ENCODE peak calls at places on chromosomes 12 and 14, in nine cellular contexts. One of them, this sample, is unnamed.

GRCh38 chr12:92108651-92109050 is 37.0 kb downstream of the BTG1 start:
- DNase-seq in cerebellum: peak
- DNase-seq in skeletal muscle cell: peak
- DNase-seq in CD4-positive, alpha-beta memory T cell: no peak
- DNase-seq in substantia nigra: no peak
- DNase-seq in activated CD4-positive, alpha-beta T cell treated with anti-CD3 and anti-CD28 coated beads, Interleukin-2, amount 10 ng/mL, durations not matched to agents 7 days and 5 days: no peak
- DNase-seq in NCI-H1417: peak
- DNase-seq in SJSA1: peak
- DNase-seq in H4: peak
- DNase-seq in this sample: peak

GRCh38 chr14:73467377-73467776 is 9.0 kb upstream of the NUMB start:
- DNase-seq in CD4-positive, alpha-beta memory T cell: no peak
- DNase-seq in skeletal muscle cell: peak
- DNase-seq in NCI-H1417: no peak
- DNase-seq in H4: no peak
- DNase-seq in substantia nigra: no peak
- DNase-seq in cerebellum: no peak
- DNase-seq in activated CD4-positive, alpha-beta T cell treated with anti-CD3 and anti-CD28 coated beads, Interleukin-2, amount 10 ng/mL, durations not matched to agents 7 days and 5 days: no peak
- DNase-seq in SJSA1: no peak
- DNase-seq in this sample: no peak

GRCh38 chr14:90627478-90627877 is 188.8 kb downstream of the TTC7B start:
- DNase-seq in cerebellum: no peak
- DNase-seq in CD4-positive, alpha-beta memory T cell: no peak
- DNase-seq in activated CD4-positive, alpha-beta T cell treated with anti-CD3 and anti-CD28 coated beads, Interleukin-2, amount 10 ng/mL, durations not matched to agents 7 days and 5 days: no peak
- DNase-seq in H4: no peak
- DNase-seq in skeletal muscle cell: no peak
- DNase-seq in NCI-H1417: peak
- DNase-seq in SJSA1: no peak
- DNase-seq in substantia nigra: no peak
- DNase-seq in this sample: no peak

GRCh38 chr14:21041676-21042433 is at the start of gene RNASE7:
- DNase-seq in H4: no peak
- DNase-seq in CD4-positive, alpha-beta memory T cell: no peak
- DNase-seq in cerebellum: no peak
- DNase-seq in NCI-H1417: no peak
- DNase-seq in skeletal muscle cell: no peak
- DNase-seq in substantia nigra: no peak
- DNase-seq in activated CD4-positive, alpha-beta T cell treated with anti-CD3 and anti-CD28 coated beads, Interleukin-2, amount 10 ng/mL, durations not matched to agents 7 days and 5 days: no peak
- DNase-seq in SJSA1: no peak
- DNase-seq in this sample: no peak

GRCh38 chr12:89945123-89945522 is 236.5 kb upstream of the ATP2B1 start:
- DNase-seq in skeletal muscle cell: no peak
- DNase-seq in cerebellum: no peak
- DNase-seq in activated CD4-positive, alpha-beta T cell treated with anti-CD3 and anti-CD28 coated beads, Interleukin-2, amount 10 ng/mL, durations not matched to agents 7 days and 5 days: no peak
- DNase-seq in SJSA1: no peak
- DNase-seq in NCI-H1417: no peak
- DNase-seq in H4: no peak
- DNase-seq in substantia nigra: no peak
- DNase-seq in CD4-positive, alpha-beta memory T cell: no peak
- DNase-seq in this sample: no peak

GRCh38 chr12:111034148-111034910 is 114.0 kb upstream of the MYL2 start:
- DNase-seq in CD4-positive, alpha-beta memory T cell: no peak
- DNase-seq in NCI-H1417: peak
- DNase-seq in cerebellum: no peak
- DNase-seq in substantia nigra: no peak
- DNase-seq in skeletal muscle cell: no peak
- DNase-seq in H4: no peak
- DNase-seq in activated CD4-positive, alpha-beta T cell treated with anti-CD3 and anti-CD28 coated beads, Interleukin-2, amount 10 ng/mL, durations not matched to agents 7 days and 5 days: no peak
- DNase-seq in SJSA1: no peak
- DNase-seq in this sample: no peak

GRCh38 chr12:97160277-97160676 is 253.2 kb downstream of the NEDD1 start:
- DNase-seq in H4: no peak
- DNase-seq in cerebellum: no peak
- DNase-seq in substantia nigra: no peak
- DNase-seq in NCI-H1417: no peak
- DNase-seq in skeletal muscle cell: no peak
- DNase-seq in activated CD4-positive, alpha-beta T cell treated with anti-CD3 and anti-CD28 coated beads, Interleukin-2, amount 10 ng/mL, durations not matched to agents 7 days and 5 days: no peak
- DNase-seq in SJSA1: no peak
- DNase-seq in CD4-positive, alpha-beta memory T cell: no peak
- DNase-seq in this sample: no peak

GRCh38 chr12:89353188-89353822 is 1.0 kb upstream of the DUSP6 start:
- DNase-seq in NCI-H1417: peak
- DNase-seq in SJSA1: peak
- DNase-seq in skeletal muscle cell: no peak
- DNase-seq in CD4-positive, alpha-beta memory T cell: peak
- DNase-seq in activated CD4-positive, alpha-beta T cell treated with anti-CD3 and anti-CD28 coated beads, Interleukin-2, amount 10 ng/mL, durations not matched to agents 7 days and 5 days: no peak
- DNase-seq in cerebellum: peak
- DNase-seq in H4: peak
- DNase-seq in substantia nigra: peak
- DNase-seq in this sample: no peak

GRCh38 chr14:98229676-98230366 is 1042.2 kb downstream of the BCL11B start:
- DNase-seq in activated CD4-positive, alpha-beta T cell treated with anti-CD3 and anti-CD28 coated beads, Interleukin-2, amount 10 ng/mL, durations not matched to agents 7 days and 5 days: no peak
- DNase-seq in cerebellum: no peak
- DNase-seq in skeletal muscle cell: no peak
- DNase-seq in NCI-H1417: no peak
- DNase-seq in H4: no peak
- DNase-seq in substantia nigra: no peak
- DNase-seq in SJSA1: no peak
- DNase-seq in CD4-positive, alpha-beta memory T cell: peak
- DNase-seq in this sample: no peak

GRCh38 chr14:56004807-56005579 is 113.2 kb upstream of the PELI2 start:
- DNase-seq in cerebellum: no peak
- DNase-seq in NCI-H1417: no peak
- DNase-seq in skeletal muscle cell: peak
- DNase-seq in activated CD4-positive, alpha-beta T cell treated with anti-CD3 and anti-CD28 coated beads, Interleukin-2, amount 10 ng/mL, durations not matched to agents 7 days and 5 days: peak
- DNase-seq in H4: peak
- DNase-seq in substantia nigra: no peak
- DNase-seq in SJSA1: peak
- DNase-seq in CD4-positive, alpha-beta memory T cell: peak
- DNase-seq in this sample: peak

GRCh38 chr12:75953312-75953906 is 78.2 kb downstream of the PHLDA1 start:
- DNase-seq in CD4-positive, alpha-beta memory T cell: no peak
- DNase-seq in activated CD4-positive, alpha-beta T cell treated with anti-CD3 and anti-CD28 coated beads, Interleukin-2, amount 10 ng/mL, durations not matched to agents 7 days and 5 days: no peak
- DNase-seq in cerebellum: no peak
- DNase-seq in skeletal muscle cell: peak
- DNase-seq in SJSA1: peak
- DNase-seq in substantia nigra: no peak
- DNase-seq in H4: peak
- DNase-seq in NCI-H1417: no peak
- DNase-seq in this sample: peak

GRCh38 chr12:84643993-84644392 is 268.6 kb downstream of the SLC6A15 start:
- DNase-seq in cerebellum: no peak
- DNase-seq in NCI-H1417: no peak
- DNase-seq in skeletal muscle cell: no peak
- DNase-seq in CD4-positive, alpha-beta memory T cell: no peak
- DNase-seq in H4: no peak
- DNase-seq in substantia nigra: no peak
- DNase-seq in activated CD4-positive, alpha-beta T cell treated with anti-CD3 and anti-CD28 coated beads, Interleukin-2, amount 10 ng/mL, durations not matched to agents 7 days and 5 days: no peak
- DNase-seq in SJSA1: no peak
- DNase-seq in this sample: no peak

GRCh38 chr14:92154283-92154942 is 32.6 kb downstream of the CPSF2 start:
- DNase-seq in cerebellum: no peak
- DNase-seq in CD4-positive, alpha-beta memory T cell: no peak
- DNase-seq in NCI-H1417: peak
- DNase-seq in substantia nigra: no peak
- DNase-seq in SJSA1: no peak
- DNase-seq in activated CD4-positive, alpha-beta T cell treated with anti-CD3 and anti-CD28 coated beads, Interleukin-2, amount 10 ng/mL, durations not matched to agents 7 days and 5 days: no peak
- DNase-seq in skeletal muscle cell: no peak
- DNase-seq in H4: no peak
- DNase-seq in this sample: no peak

GRCh38 chr14:76919811-76920571 is 93.8 kb downstream of the LRRC74A start:
- DNase-seq in CD4-positive, alpha-beta memory T cell: peak
- DNase-seq in substantia nigra: no peak
- DNase-seq in cerebellum: no peak
- DNase-seq in activated CD4-positive, alpha-beta T cell treated with anti-CD3 and anti-CD28 coated beads, Interleukin-2, amount 10 ng/mL, durations not matched to agents 7 days and 5 days: peak
- DNase-seq in H4: peak
- DNase-seq in skeletal muscle cell: peak
- DNase-seq in NCI-H1417: peak
- DNase-seq in SJSA1: peak
- DNase-seq in this sample: no peak

GRCh38 chr12:123696209-123696608 is 15.9 kb upstream of the ATP6V0A2 start:
- DNase-seq in cerebellum: no peak
- DNase-seq in SJSA1: no peak
- DNase-seq in H4: no peak
- DNase-seq in NCI-H1417: peak
- DNase-seq in CD4-positive, alpha-beta memory T cell: no peak
- DNase-seq in substantia nigra: no peak
- DNase-seq in activated CD4-positive, alpha-beta T cell treated with anti-CD3 and anti-CD28 coated beads, Interleukin-2, amount 10 ng/mL, durations not matched to agents 7 days and 5 days: no peak
- DNase-seq in skeletal muscle cell: no peak
- DNase-seq in this sample: no peak

GRCh38 chr14:29637406-29637805 is 290.2 kb downstream of the PRKD1 start:
- DNase-seq in substantia nigra: peak
- DNase-seq in skeletal muscle cell: peak
- DNase-seq in cerebellum: peak
- DNase-seq in activated CD4-positive, alpha-beta T cell treated with anti-CD3 and anti-CD28 coated beads, Interleukin-2, amount 10 ng/mL, durations not matched to agents 7 days and 5 days: no peak
- DNase-seq in CD4-positive, alpha-beta memory T cell: no peak
- DNase-seq in H4: peak
- DNase-seq in SJSA1: peak
- DNase-seq in NCI-H1417: peak
- DNase-seq in this sample: peak

GRCh38 chr12:50387972-50388478 is 8.4 kb downstream of the FAM186A start:
- DNase-seq in cerebellum: no peak
- DNase-seq in substantia nigra: no peak
- DNase-seq in H4: no peak
- DNase-seq in SJSA1: no peak
- DNase-seq in NCI-H1417: peak
- DNase-seq in activated CD4-positive, alpha-beta T cell treated with anti-CD3 and anti-CD28 coated beads, Interleukin-2, amount 10 ng/mL, durations not matched to agents 7 days and 5 days: no peak
- DNase-seq in CD4-positive, alpha-beta memory T cell: no peak
- DNase-seq in skeletal muscle cell: no peak
- DNase-seq in this sample: no peak

GRCh38 chr14:60756847-60757246 is 22.3 kb downstream of the MNAT1 start:
- DNase-seq in cerebellum: no peak
- DNase-seq in CD4-positive, alpha-beta memory T cell: no peak
- DNase-seq in NCI-H1417: no peak
- DNase-seq in substantia nigra: no peak
- DNase-seq in H4: no peak
- DNase-seq in SJSA1: no peak
- DNase-seq in skeletal muscle cell: peak
- DNase-seq in activated CD4-positive, alpha-beta T cell treated with anti-CD3 and anti-CD28 coated beads, Interleukin-2, amount 10 ng/mL, durations not matched to agents 7 days and 5 days: no peak
- DNase-seq in this sample: no peak

GRCh38 chr14:24332094-24332983 is 2.5 kb downstream of the ADCY4 start:
- DNase-seq in H4: peak
- DNase-seq in skeletal muscle cell: no peak
- DNase-seq in substantia nigra: peak
- DNase-seq in CD4-positive, alpha-beta memory T cell: peak
- DNase-seq in cerebellum: peak
- DNase-seq in NCI-H1417: peak
- DNase-seq in SJSA1: no peak
- DNase-seq in activated CD4-positive, alpha-beta T cell treated with anti-CD3 and anti-CD28 coated beads, Interleukin-2, amount 10 ng/mL, durations not matched to agents 7 days and 5 days: peak
- DNase-seq in this sample: no peak

GRCh38 chr12:92012691-92013090 is 133.0 kb downstream of the BTG1 start:
- DNase-seq in skeletal muscle cell: no peak
- DNase-seq in H4: no peak
- DNase-seq in SJSA1: no peak
- DNase-seq in substantia nigra: no peak
- DNase-seq in NCI-H1417: no peak
- DNase-seq in CD4-positive, alpha-beta memory T cell: no peak
- DNase-seq in activated CD4-positive, alpha-beta T cell treated with anti-CD3 and anti-CD28 coated beads, Interleukin-2, amount 10 ng/mL, durations not matched to agents 7 days and 5 days: no peak
- DNase-seq in cerebellum: no peak
- DNase-seq in this sample: no peak

GRCh38 chr12:16189849-16190248 is 87.6 kb downstream of the SLC15A5 start:
- DNase-seq in CD4-positive, alpha-beta memory T cell: no peak
- DNase-seq in skeletal muscle cell: peak
- DNase-seq in substantia nigra: no peak
- DNase-seq in cerebellum: no peak
- DNase-seq in H4: no peak
- DNase-seq in SJSA1: no peak
- DNase-seq in NCI-H1417: peak
- DNase-seq in activated CD4-positive, alpha-beta T cell treated with anti-CD3 and anti-CD28 coated beads, Interleukin-2, amount 10 ng/mL, durations not matched to agents 7 days and 5 days: no peak
- DNase-seq in this sample: no peak

GRCh38 chr12:69906411-69907216 is 81.6 kb downstream of the MYRFL start:
- DNase-seq in H4: no peak
- DNase-seq in activated CD4-positive, alpha-beta T cell treated with anti-CD3 and anti-CD28 coated beads, Interleukin-2, amount 10 ng/mL, durations not matched to agents 7 days and 5 days: no peak
- DNase-seq in substantia nigra: no peak
- DNase-seq in NCI-H1417: no peak
- DNase-seq in skeletal muscle cell: no peak
- DNase-seq in CD4-positive, alpha-beta memory T cell: no peak
- DNase-seq in SJSA1: no peak
- DNase-seq in cerebellum: peak
- DNase-seq in this sample: no peak

This sample was measured in GM04503.